ENCODE peak calls at places on chromosomes 3 and 15, in seven cellular contexts. Z, S, M, V, J, R and U are unnamed samples.

GRCh38 chr3:57354768-57355167 is 62.3 kb upstream of the ASB14 start:
- DNase-seq in Z (no peak), S (no peak), M (no peak), V (no peak), J (no peak), R (no peak), U (no peak)

GRCh38 chr15:34122771-34123183 is 20.9 kb downstream of the PGBD4 start:
- DNase-seq in Z (no peak), S (no peak), M (no peak), V (no peak), J (no peak), R (peak; percentile 20), U (no peak)

GRCh38 chr3:124504332-124505059 is 225.8 kb upstream of the UMPS start:
- DNase-seq in Z (no peak), S (no peak), M (no peak), V (no peak), J (no peak), R (no peak), U (no peak)

GRCh38 chr15:39580117-39580629 is 706 bp upstream of the THBS1 start:
- DNase-seq in Z (peak; percentile 29), S (peak; percentile 98), M (peak; percentile 66), V (peak; percentile 85), J (peak; percentile 93), R (peak; percentile 95), U (peak; percentile 86)

GRCh38 chr15:77144028-77144427 is 73.1 kb upstream of the TSPAN3 start:
- DNase-seq in Z (no peak), S (no peak), M (no peak), V (no peak), J (no peak), R (no peak), U (no peak)

GRCh38 chr3:54120657-54121403 is 1.5 kb upstream of the CACNA2D3 start:
- DNase-seq in Z (no peak), S (peak; percentile 48), M (peak; percentile 59), V (peak; percentile 39), J (peak; percentile 47), R (peak; percentile 30), U (no peak)

GRCh38 chr3:47082519-47082918 is 81.4 kb downstream of the SETD2 start:
- DNase-seq in Z (no peak), S (no peak), M (no peak), V (no peak), J (no peak), R (no peak), U (no peak)

GRCh38 chr3:120469440-120470415 is 18.9 kb upstream of the FSTL1 start:
- DNase-seq in Z (no peak), S (no peak), M (no peak), V (no peak), J (no peak), R (peak; percentile 59), U (no peak)

GRCh38 chr15:80679167-80679804 is 15.8 kb upstream of the ABHD17C start:
- DNase-seq in Z (no peak), S (no peak), M (no peak), V (no peak), J (no peak), R (peak; percentile 17), U (no peak)

GRCh38 chr15:35211240-35211952 is 126.3 kb upstream of the NANOGP8 start:
- DNase-seq in Z (no peak), S (no peak), M (no peak), V (no peak), J (no peak), R (no peak), U (no peak)

GRCh38 chr3:160804762-160805161 is 48.7 kb downstream of the PPM1L start:
- DNase-seq in Z (no peak), S (peak; percentile 37), M (no peak), V (no peak), J (no peak), R (no peak), U (no peak)

GRCh38 chr3:19885468-19885867 is 48.5 kb downstream of the EFHB start:
- DNase-seq in Z (no peak), S (no peak), M (peak; percentile 56), V (peak; percentile 43), J (no peak), R (peak; percentile 58), U (peak; percentile 5)

GRCh38 chr3:176032043-176032442 is 1165.2 kb downstream of the TBL1XR1 start:
- DNase-seq in Z (no peak), S (no peak), M (no peak), V (no peak), J (no peak), R (peak; percentile 10), U (no peak)

GRCh38 chr15:57224664-57225063 is 151.6 kb upstream of the CGNL1 start:
- DNase-seq in Z (no peak), S (no peak), M (no peak), V (no peak), J (no peak), R (no peak), U (no peak)

GRCh38 chr3:44905501-44906159 is 31.2 kb downstream of the TGM4 start:
- DNase-seq in Z (no peak), S (no peak), M (no peak), V (no peak), J (no peak), R (no peak), U (no peak)

GRCh38 chr3:106212658-106213222 is 343.9 kb upstream of the CBLB start:
- DNase-seq in Z (no peak), S (no peak), M (no peak), V (no peak), J (no peak), R (no peak), U (no peak)

GRCh38 chr3:124928333-124929202 is 6.0 kb downstream of the MUC13 start:
- DNase-seq in Z (peak; percentile 61), S (peak; percentile 49), M (peak; percentile 60), V (peak; percentile 66), J (no peak), R (peak; percentile 66), U (peak; percentile 35)

GRCh38 chr3:122941233-122942206 is 86.0 kb downstream of the SEMA5B start:
- DNase-seq in Z (no peak), S (no peak), M (peak; percentile 17), V (no peak), J (no peak), R (no peak), U (no peak)

GRCh38 chr3:61015840-61016239 is 235.4 kb downstream of the FHIT start:
- DNase-seq in Z (no peak), S (no peak), M (no peak), V (no peak), J (no peak), R (no peak), U (no peak)

DNA sequence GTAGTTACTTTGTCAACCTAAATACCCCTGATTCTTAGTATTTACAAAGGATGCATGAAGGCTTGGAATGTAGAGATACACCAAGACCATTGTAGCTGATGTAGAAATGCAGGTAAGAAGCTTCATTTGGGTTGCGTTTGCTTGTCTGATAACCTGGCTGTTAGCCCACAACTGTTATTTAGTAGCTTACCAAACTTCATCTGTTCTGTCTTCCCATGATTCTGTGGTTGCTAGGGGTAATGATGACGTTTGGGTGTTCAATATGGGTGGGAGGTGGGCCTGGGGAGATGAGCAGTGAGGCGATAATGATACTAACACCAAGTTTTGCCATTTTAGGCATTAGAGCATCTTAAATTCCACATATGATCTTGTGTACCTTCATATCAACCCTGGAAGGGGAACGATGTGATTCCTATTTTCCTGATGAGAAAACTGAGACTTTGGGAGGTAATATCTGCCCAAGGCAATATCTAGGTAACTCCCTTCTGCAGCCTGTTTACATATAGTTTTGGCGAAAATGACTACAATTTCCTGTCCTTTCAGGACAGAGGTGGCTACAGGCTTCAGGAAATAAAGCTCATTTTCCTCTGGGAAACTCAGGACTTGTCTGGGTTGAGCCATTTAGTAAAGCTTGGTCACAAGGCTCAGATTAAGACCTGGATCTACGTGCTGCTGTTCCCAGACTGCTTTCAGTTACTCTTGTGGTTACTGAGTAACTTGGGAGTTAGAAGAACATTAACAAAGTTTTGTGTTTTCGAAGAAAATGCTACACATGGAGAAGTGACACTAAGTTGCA is 26.8 kb downstream of the FNDC3B start:
- DNase-seq in Z (no peak), S (no peak), M (no peak), V (no peak), J (no peak), R (peak; percentile 68), U (no peak)
- H3K4me3 ChIP-seq in Z (no peak overlapping the region), S (no peak overlapping the region), M (no peak overlapping the region), V (no peak overlapping the region), J (no peak overlapping the region), R (no peak overlapping the region), U (no peak overlapping the region)

GRCh38 chr15:55513125-55513524 is 5.1 kb upstream of the DNAAF4 start:
- DNase-seq in Z (no peak), S (no peak), M (no peak), V (no peak), J (no peak), R (no peak), U (no peak)

GRCh38 chr15:55518641-55519040 is 10.6 kb upstream of the DNAAF4 start:
- DNase-seq in Z (no peak), S (no peak), M (no peak), V (no peak), J (no peak), R (no peak), U (no peak)

GRCh38 chr15:55518009-55518408 is 10.0 kb upstream of the DNAAF4 start:
- DNase-seq in Z (no peak), S (no peak), M (no peak), V (no peak), J (no peak), R (no peak), U (no peak)

GRCh38 chr15:55515991-55516776 is 8.2 kb upstream of the DNAAF4 start:
- DNase-seq in Z (no peak), S (no peak), M (no peak), V (no peak), J (no peak), R (no peak), U (no peak)

GRCh38 chr15:55514414-55514850 is 6.4 kb upstream of the DNAAF4 start:
- DNase-seq in Z (no peak), S (no peak), M (no peak), V (no peak), J (peak; percentile 81), R (no peak), U (no peak)
- H3K4me3 ChIP-seq in Z (no peak overlapping the region), S (no peak overlapping the region), M (no peak overlapping the region), V (no peak overlapping the region), J (peak overlapping the region; percentile 32), R (no peak overlapping the region), U (no peak overlapping the region)

GRCh38 chr3:150371741-150372254 is 36.3 kb upstream of the TSC22D2 start:
- DNase-seq in Z (no peak), S (no peak), M (no peak), V (no peak), J (no peak), R (peak; percentile 92), U (no peak)

GRCh38 chr3:150370129-150370602 is 37.9 kb upstream of the TSC22D2 start:
- DNase-seq in Z (no peak), S (no peak), M (no peak), V (no peak), J (no peak), R (peak; percentile 91), U (no peak)

GRCh38 chr3:150372320-150373118 is 35.6 kb upstream of the TSC22D2 start:
- DNase-seq in Z (no peak), S (no peak), M (peak; percentile 11), V (no peak), J (no peak), R (no peak), U (no peak)

GRCh38 chr3:150373234-150373633 is 34.9 kb upstream of the TSC22D2 start:
- DNase-seq in Z (no peak), S (no peak), M (no peak), V (no peak), J (no peak), R (no peak), U (no peak)

GRCh38 chr3:150370982-150371381 is 37.1 kb upstream of the TSC22D2 start:
- DNase-seq in Z (no peak), S (no peak), M (no peak), V (no peak), J (no peak), R (no peak), U (no peak)
- H3K4me3 ChIP-seq in Z (no peak overlapping the region), S (no peak overlapping the region), M (no peak overlapping the region), V (no peak overlapping the region), J (no peak overlapping the region), R (no peak overlapping the region), U (no peak overlapping the region)

GRCh38 chr3:25429441-25429907 is 1.4 kb downstream of the RARB start:
- DNase-seq in Z (no peak), S (no peak), M (no peak), V (no peak), J (no peak), R (no peak), U (no peak)
- H3K4me3 ChIP-seq in Z (no peak overlapping the region), S (peak overlapping the region; percentile 59), M (no peak overlapping the region), V (no peak overlapping the region), J (peak overlapping the region; percentile 60), R (peak overlapping the region; percentile 65), U (no peak overlapping the region)